ENCODE peak calls at places on chromosome 1, in six cellular contexts. L is renal cortical epithelial cell, S is GM23248, U is AML-193, C is tibial nerve, O is kidney. Z is an unnamed sample.

GRCh38 chr1:156661932-156662587 is 15.1 kb downstream of the NES start:
- DNase-seq in S (peak), C (no peak), U (no peak), O (no peak), L (no peak), Z (no peak)

GRCh38 chr1:16122916-16123315 is 33.0 kb downstream of the EPHA2 start:
- DNase-seq in S (peak), U (peak), C (no peak), O (peak), L (peak), Z (peak)

GRCh38 chr1:117110774-117111173 is 10.8 kb downstream of the TRIM45 start:
- DNase-seq in L (peak), U (no peak), S (peak), O (no peak), C (no peak), Z (peak)

GRCh38 chr1:228347181-228347580 is 59.5 kb downstream of the TRIM11 start:
- DNase-seq in O (peak), L (no peak), S (no peak), U (no peak), C (no peak), Z (no peak)

GRCh38 chr1:192592981-192593683 is 17.6 kb downstream of the RGS1 start:
- DNase-seq in S (peak), C (no peak), U (no peak), O (no peak), L (peak), Z (peak)

GRCh38 chr1:998905-999796 is 746 bp downstream of the HES4 start:
- DNase-seq in U (no peak), O (peak), L (no peak), S (peak), C (no peak), Z (no peak)

GRCh38 chr1:203122159-203122558 is 5.4 kb upstream of the ADORA1 start:
- DNase-seq in U (no peak), C (no peak), S (no peak), O (no peak), L (no peak), Z (no peak)

GRCh38 chr1:40389871-40390560 is 16.5 kb downstream of the SMAP2 start:
- DNase-seq in O (no peak), S (peak), C (no peak), L (peak), U (no peak), Z (no peak)

GRCh38 chr1:154973344-154974085 is 966 bp upstream of the CKS1B start:
- DNase-seq in L (peak), C (peak), S (peak), O (peak), U (peak), Z (peak)

GRCh38 chr1:19205845-19206244 is 4.2 kb downstream of the UBR4 start:
- DNase-seq in C (no peak), U (no peak), S (no peak), L (no peak), O (no peak), Z (no peak)

Z was measured in bronchial epithelial cell.